ENCODE peak calls at places on chromosome 3, in six cellular contexts. A is RCC 7860, U is AG10803, K is WTC11, S is C1 segment of cervical spinal cord, E is AG08396. O is an unnamed sample.

GRCh38 chr3:196942915-196943277 is 568 bp upstream of the NCBP2 start:
- DNase-seq in S (no peak), E (peak; percentile 38), K (no peak), U (no peak), A (peak; percentile 19), O (no peak)

GRCh38 chr3:12751548-12751947 is 7.5 kb downstream of the TMEM40 start:
- DNase-seq in S (no peak), E (no peak), A (peak; percentile 23), K (no peak), U (no peak), O (no peak)

GRCh38 chr3:100263583-100263982 is 2.8 kb downstream of the TBC1D23 start:
- DNase-seq in U (no peak), A (no peak), K (no peak), S (no peak), E (no peak), O (no peak)

GRCh38 chr3:69197922-69198540 is 75.6 kb upstream of the LMOD3 start:
- DNase-seq in K (no peak), A (no peak), S (no peak), E (no peak), U (no peak), O (no peak)

GRCh38 chr3:100023150-100023549 is 91.2 kb downstream of the FILIP1L start:
- DNase-seq in E (no peak), U (peak; percentile 93), K (no peak), S (no peak), A (peak; percentile 82), O (no peak)

GRCh38 chr3:64266065-64266874 is 41.0 kb upstream of the PRICKLE2 start:
- DNase-seq in U (peak; percentile 97), A (peak; percentile 75), E (peak; percentile 73), K (no peak), S (peak; percentile 20), O (no peak)

GRCh38 chr3:48507256-48508061 is 3.5 kb upstream of the SHISA5 start:
- DNase-seq in A (peak; percentile 66), U (peak; percentile 39), E (peak; percentile 60), S (no peak), K (peak; percentile 84), O (peak; percentile 60)

GRCh38 chr3:79378064-79378463 is 389.7 kb downstream of the ROBO1 start:
- DNase-seq in K (no peak), S (no peak), U (no peak), A (no peak), E (no peak), O (no peak)

GRCh38 chr3:120274739-120275167 is 10.3 kb downstream of the GPR156 start:
- DNase-seq in S (no peak), U (no peak), K (no peak), A (no peak), E (no peak), O (no peak)